ENCODE peak calls at places on chromosomes 2 and 18, in five cellular contexts. P is IMR-90, U is endothelial cell of umbilical vein, N is HCT116, A is fibroblast of lung. D is an unnamed sample. For H4K20me1, the result is how much of the 10 kb centered on the place peaks cover.

GRCh38 chr2:226273440-226273839 is 526.2 kb downstream of the IRS1 start:
- DNase-seq in P (peak), U (no peak), N (no peak), A (no peak), D (no peak)

GRCh38 chr2:196249860-196250259 is 78.5 kb upstream of the STK17B start:
- DNase-seq in P (peak), U (no peak), N (no peak), A (peak), D (peak)

GRCh38 chr18:61892683-61893303 is at the start of gene RNF152:
- DNase-seq in P (peak), U (peak), N (no peak), A (peak), D (no peak)

GRCh38 chr2:235639387-235639786 is 145.5 kb downstream of the AGAP1 start:
- DNase-seq in P (peak), U (no peak), N (no peak), A (peak), D (peak)

GRCh38 chr18:68840554-68841263 is 42.8 kb downstream of the CCDC102B start:
- DNase-seq in P (peak), U (peak), N (peak), A (peak), D (peak)

GRCh38 chr2:168851674-168852320 is 38.4 kb downstream of the SPC25 start:
- DNase-seq in P (peak), U (peak), N (peak), A (peak), D (peak)

GRCh38 chr2:144567745-144568144 is 47.8 kb upstream of the ZEB2 start:
- DNase-seq in P (no peak), U (no peak), N (no peak), A (no peak), D (no peak)

GRCh38 chr2:185279999-185280398 is 458.6 kb upstream of the FSIP2 start:
- DNase-seq in P (peak), U (peak), N (no peak), A (peak), D (peak)

GRCh38 chr18:75221902-75222301 is 11.3 kb downstream of the TSHZ1 start:
- DNase-seq in P (peak), U (peak), N (no peak), A (no peak), D (no peak)

GRCh38 chr18:70422061-70422965 is 133.5 kb downstream of the SOCS6 start:
- DNase-seq in P (peak), U (peak), N (peak), A (peak), D (peak)

GRCh38 chr2:67489396-67489795 is 92.3 kb downstream of the ETAA1 start:
- DNase-seq in P (peak), U (no peak), N (no peak), A (no peak), D (no peak)

GRCh38 chr2:219570194-219570923 is 980 bp downstream of the OBSL1 start:
- DNase-seq in P (peak), U (peak), N (no peak), A (peak), D (peak)

GRCh38 chr2:103788875-103789715 is 1027.3 kb downstream of the TMEM182 start:
- DNase-seq in P (no peak), U (no peak), N (no peak), A (no peak), D (peak)

GRCh38 chr2:30040147-30040546 is 106.7 kb upstream of the YPEL5 start:
- DNase-seq in P (no peak), U (no peak), N (no peak), A (no peak), D (no peak)

GRCh38 chr2:227870710-227871374 is 589 bp upstream of the DAW1 start:
- DNase-seq in P (peak), U (peak), N (no peak), A (peak), D (peak)

GRCh38 chr2:79994161-79994560 is 310.4 kb downstream of the LRRTM1 start:
- DNase-seq in P (peak), U (no peak), N (no peak), A (peak), D (no peak)

GRCh38 chr2:55743583-55743982 is 49.9 kb upstream of the PNPT1 start:
- DNase-seq in P (peak), U (no peak), N (no peak), A (peak), D (peak)

GRCh38 chr2:11354363-11355154 is 10.1 kb upstream of the ROCK2 start:
- DNase-seq in P (no peak), U (no peak), N (no peak), A (no peak), D (no peak)

GRCh38 chr2:11356760-11357159 is 12.3 kb upstream of the ROCK2 start:
- DNase-seq in P (no peak), U (peak), N (no peak), A (no peak), D (no peak)

GRCh38 chr2:11355194-11356053 is 11.0 kb upstream of the ROCK2 start:
- DNase-seq in P (no peak), U (no peak), N (no peak), A (no peak), D (no peak)

GRCh38 chr2:11357428-11357972 is 13.1 kb upstream of the ROCK2 start:
- DNase-seq in P (no peak), U (no peak), N (no peak), A (peak), D (no peak)

GRCh38 chr2:11352781-11353537 is 8.5 kb upstream of the ROCK2 start:
- DNase-seq in P (no peak), U (no peak), N (no peak), A (no peak), D (no peak)
- H2AFZ ChIP-seq in P (peak), U (no peak), N (no peak), A (no peak), D (no peak)

GRCh38 chr2:3099860-3100234 is 277.8 kb downstream of the EIPR1 start:
- DNase-seq in P (no peak), U (no peak), N (no peak), A (no peak), D (no peak)
- H4K20me1 ChIP-seq in P (under half), U (under half), N (under half), A (under half), D (under half)

DNA sequence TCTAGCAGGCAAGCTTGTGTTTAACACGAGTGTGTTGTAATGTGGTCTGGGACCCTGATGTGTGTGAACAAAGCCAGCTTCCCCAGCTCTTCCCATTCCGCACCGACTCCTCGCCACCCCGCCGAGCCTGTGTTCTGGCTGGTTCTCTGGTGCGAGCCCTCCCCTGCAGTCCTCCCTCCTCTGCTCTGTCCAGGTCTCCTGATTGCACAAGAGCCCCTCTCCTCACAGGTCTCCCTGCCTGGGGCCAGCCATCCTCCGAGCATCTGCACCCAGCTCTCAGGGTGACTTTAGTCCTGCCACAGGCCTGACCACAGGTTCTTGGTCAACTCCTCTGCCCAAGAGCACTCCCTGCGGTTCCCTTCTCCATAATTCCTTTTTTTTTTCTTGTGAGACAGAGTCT is 13.2 kb downstream of the SLC66A3 start:
- DNase-seq in P (no peak), U (no peak), N (no peak), A (no peak), D (no peak)
- H2AFZ ChIP-seq in P (no peak), U (no peak), N (no peak), A (no peak), D (no peak)

GRCh38 chr18:58911766-58912165 is 47.1 kb downstream of the ZNF532 start:
- DNase-seq in P (peak), U (peak), N (no peak), A (no peak), D (no peak)

GRCh38 chr18:58911241-58911640 is 46.6 kb downstream of the ZNF532 start:
- DNase-seq in P (peak), U (no peak), N (no peak), A (no peak), D (no peak)

GRCh38 chr18:58909521-58909920 is 44.8 kb downstream of the ZNF532 start:
- DNase-seq in P (no peak), U (no peak), N (no peak), A (no peak), D (no peak)

DNA sequence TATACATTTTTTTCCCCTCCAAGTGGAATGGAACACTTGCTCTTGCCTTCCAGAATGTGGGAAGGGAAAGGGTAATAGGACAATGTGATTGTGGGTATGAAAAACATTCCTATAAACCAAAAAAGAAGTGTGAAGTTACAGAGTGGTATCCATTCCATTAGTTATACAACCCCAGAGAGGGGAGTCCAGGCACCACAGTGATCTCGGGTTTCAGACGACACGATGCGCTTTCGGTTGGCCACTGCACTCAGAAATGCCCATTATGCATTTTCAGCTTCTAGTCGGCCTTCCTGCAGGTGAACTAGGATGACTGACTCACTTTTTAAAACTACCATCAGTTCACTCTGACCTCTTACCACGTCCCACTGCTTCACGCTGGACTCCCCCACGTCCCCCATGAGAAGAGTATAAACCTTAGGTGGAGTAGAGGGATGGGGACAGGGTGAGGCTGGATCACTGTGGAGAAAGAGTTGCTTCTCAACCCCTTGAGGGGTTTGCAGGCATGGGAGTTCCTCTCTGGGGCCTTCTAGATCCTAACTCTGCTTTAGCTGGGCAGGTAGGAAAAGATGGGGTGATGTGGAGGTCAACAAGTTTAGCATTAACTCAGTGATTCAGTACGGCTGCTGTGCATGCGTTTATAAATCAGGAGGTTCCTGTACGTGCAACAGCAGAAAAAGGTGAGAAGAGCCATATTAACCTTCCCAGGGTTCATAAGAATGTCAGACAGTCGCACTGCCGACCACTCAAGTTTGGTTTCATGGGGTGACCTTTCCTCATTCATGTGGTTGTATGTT is 50.5 kb downstream of the ZNF532 start:
- DNase-seq in P (no peak), U (peak), N (no peak), A (no peak), D (peak)
- H4K20me1 ChIP-seq in P (under half), U (under half), N (under half), A (under half), D (half or more)

GRCh38 chr18:73316513-73316912 is 448.7 kb upstream of the NETO1 start:
- DNase-seq in P (peak), U (no peak), N (no peak), A (no peak), D (peak)

GRCh38 chr18:73315381-73315780 is 447.6 kb upstream of the NETO1 start:
- DNase-seq in P (no peak), U (no peak), N (no peak), A (no peak), D (no peak)

DNA sequence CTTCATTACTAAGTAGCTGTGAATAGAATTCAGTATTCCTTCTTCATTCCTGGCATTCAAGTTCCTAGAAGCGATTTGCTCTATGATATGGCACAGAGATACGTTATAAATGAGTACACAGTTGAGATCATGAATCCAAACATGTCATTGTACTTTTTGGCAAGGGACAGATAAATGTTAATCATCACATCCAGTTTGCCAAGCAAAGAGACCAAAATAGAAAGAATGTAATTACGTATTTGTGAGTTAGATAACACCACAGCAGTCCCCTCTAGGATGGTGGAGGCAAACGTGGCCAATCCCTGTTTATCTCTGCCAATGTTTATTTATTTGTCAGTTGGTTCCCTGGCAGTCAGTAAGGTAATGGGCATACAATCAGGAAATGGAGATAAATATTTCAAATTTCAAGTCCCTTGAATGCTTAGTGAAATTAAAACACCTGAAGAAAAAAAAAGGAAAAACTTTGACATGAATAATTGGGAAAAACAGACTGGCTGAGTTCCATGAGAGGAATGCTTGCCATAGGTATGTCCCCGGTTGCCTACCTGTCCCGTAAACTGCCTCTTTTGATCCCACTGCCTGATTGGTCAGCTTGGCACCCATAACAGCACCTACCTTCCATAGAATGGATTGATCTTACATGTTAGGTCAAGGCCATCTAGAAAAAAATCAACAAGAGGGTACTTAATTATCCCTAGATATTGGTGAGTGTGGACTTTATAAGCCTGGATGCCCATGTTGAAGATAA is 451.1 kb upstream of the NETO1 start:
- DNase-seq in P (peak), U (no peak), N (no peak), A (no peak), D (peak)
- H2AFZ ChIP-seq in P (no peak), U (no peak), N (no peak), A (no peak), D (no peak)

DNA sequence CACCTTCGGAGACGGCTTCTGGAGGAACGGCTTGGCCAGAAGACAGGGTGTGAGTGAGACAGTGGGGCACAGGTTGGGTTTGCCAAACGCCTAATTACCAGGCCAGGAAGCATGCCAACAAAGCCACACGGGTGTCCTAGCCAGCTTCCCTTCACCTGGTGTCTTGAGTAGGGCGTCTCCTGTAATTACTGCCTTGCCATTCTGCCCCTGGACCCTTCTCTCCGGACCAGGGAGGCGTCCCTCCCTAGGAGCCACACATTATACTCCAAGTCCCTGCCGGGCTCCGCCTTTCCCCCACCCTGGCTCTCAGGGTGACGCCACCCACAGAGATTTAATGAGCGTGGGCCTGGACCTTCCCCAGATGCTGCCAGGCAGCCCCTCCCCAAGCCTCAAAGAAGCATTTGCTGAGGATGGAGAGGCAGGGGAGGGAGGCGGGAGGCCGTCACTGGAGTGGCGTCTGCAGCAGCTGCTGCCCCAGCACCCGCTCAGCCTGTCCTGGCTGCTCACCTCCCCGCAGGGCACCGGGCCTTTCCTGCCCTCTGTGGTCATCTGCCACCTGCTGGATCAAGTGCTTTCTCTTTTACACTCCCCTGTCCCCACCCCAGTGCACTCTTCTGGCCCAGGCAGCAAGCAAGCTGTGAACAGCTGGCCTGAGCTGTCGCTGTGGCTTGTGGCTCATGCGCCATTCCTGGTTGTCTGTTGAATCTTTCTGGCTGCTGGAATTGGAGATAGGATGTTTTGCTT is 20.7 kb downstream of the FOSL2 start:
- DNase-seq in P (peak), U (no peak), N (no peak), A (peak), D (no peak)
- H4K20me1 ChIP-seq in P (half or more), U (under half), N (under half), A (under half), D (half or more)

DNA sequence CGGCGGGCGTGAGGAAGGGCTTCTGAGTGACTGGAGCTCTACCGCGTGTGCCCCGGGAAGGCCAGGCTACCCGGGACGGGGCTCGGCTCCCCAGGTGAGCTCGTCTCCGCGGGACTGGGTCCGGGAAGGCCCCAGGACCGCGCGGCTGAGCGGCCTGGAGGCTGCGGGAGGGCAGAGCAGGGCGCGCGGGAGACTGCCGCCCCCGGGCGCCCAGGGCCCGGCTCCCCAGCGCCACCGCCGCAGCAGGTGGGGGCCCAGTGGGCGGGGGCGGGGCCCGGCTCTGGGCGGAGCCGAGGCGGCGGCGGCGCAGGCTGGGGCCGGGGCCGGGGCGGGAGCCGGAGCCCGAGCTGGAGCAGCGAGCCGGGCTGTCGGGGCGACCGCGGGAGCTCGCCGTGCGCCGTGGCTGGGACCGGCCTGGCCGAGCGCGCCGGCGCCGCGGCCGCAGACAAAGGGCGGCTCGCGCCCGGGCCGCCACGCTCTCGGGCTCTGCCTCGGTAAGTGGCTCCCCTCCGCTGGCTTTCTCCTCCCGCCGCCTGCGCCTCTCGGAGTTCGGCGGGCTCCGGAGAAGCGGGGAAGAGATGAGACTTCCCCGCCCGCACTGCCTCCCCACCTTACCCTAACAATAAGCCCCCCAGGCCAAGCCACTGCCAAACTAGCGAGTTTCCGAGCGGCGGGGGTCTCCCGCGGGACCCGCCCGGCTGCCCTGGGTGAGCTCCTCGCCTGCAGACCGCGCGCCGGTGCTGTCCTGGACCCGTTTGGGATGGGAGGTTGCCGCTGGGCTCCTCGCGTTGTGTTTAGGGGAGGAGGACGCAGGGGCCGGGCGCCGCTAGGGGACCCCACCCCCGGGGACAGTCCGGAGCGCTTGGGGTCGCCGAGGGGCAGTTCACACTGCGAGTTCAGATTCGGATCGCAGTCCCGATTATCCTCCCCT is at the start of gene MAPK4:
- DNase-seq in P (no peak), U (no peak), N (no peak), A (peak), D (peak)
- H2AFZ ChIP-seq in P (peak), U (peak), N (no peak), A (no peak), D (peak)

GRCh38 chr2:10806543-10806942 is 6.0 kb downstream of the PDIA6 start:
- DNase-seq in P (no peak), U (no peak), N (no peak), A (no peak), D (no peak)
- H4K20me1 ChIP-seq in P (half or more), U (under half), N (under half), A (under half), D (half or more)

DNA sequence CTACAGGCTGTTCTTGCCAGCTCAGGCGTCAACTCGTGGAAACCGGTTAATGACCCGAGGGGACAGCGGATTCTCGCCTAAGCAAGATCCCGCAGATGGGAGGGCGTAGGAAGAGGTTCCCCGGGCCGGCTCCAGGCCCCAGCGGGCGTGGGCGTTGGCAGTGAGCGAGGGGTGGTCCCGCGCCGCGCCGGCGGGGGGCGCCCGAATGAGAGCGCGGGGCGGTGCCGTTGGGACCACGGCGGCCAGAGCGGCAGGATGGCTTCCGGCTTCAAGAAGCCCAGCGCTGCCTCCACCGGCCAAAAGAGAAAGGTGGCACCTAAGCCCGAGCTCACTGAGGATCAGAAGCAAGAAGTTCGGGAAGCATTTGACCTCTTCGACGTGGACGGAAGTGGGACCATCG is at the start of gene CETN1:
- DNase-seq in P (no peak), U (no peak), N (no peak), A (no peak), D (no peak)
- H2AFZ ChIP-seq in P (peak), U (no peak), N (no peak), A (no peak), D (no peak)

DNA sequence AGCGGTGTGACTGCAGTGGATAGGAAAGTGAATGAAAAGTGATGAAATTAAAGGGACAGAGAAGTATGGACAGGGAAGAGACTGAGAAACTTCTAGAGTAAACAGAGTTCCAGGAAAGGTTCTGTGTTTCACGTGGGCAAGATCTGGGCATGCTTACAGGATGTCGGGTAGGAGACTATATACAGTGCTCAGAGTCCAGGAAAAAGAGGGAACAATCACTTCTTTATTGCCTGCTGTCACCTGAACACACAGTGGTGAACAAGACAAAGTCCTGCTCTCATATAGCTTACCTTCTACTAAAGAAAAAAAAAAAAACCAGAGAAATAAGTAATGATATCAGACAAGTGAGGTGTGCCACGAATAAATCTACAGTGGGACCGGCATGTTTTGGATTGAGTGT is 2.4 kb downstream of the LRPPRC start:
- DNase-seq in P (no peak), U (no peak), N (no peak), A (no peak), D (no peak)
- H4K20me1 ChIP-seq in P (half or more), U (under half), N (half or more), A (under half), D (half or more)

D was measured in astrocyte.